ENCODE peak calls at places on chromosomes 6 and 20, in five cellular contexts. S, M, T, N and H are unnamed samples.

GRCh38 chr6:37004044-37004984 is 1.1 kb upstream of the FGD2 start:
- DNase-seq in N (no peak), S (no peak), M (peak), T (no peak), H (no peak)

GRCh38 chr20:58973179-58973578 is 7.9 kb upstream of the NELFCD start:
- DNase-seq in S (no peak), M (no peak), T (no peak), N (no peak), H (no peak)

GRCh38 chr20:18005990-18006364 is 37.2 kb downstream of the MGME1 start:
- DNase-seq in N (no peak), T (no peak), S (no peak), M (no peak), H (no peak)

GRCh38 chr6:155373276-155373675 is 59.0 kb upstream of the TFB1M start:
- DNase-seq in M (no peak), T (no peak), N (no peak), S (no peak), H (no peak)

GRCh38 chr6:152309648-152310047 is 327.5 kb downstream of the SYNE1 start:
- DNase-seq in M (no peak), N (no peak), T (no peak), S (no peak), H (no peak)

GRCh38 chr20:57659789-57660509 is 39.7 kb upstream of the ZBP1 start:
- DNase-seq in M (peak), T (no peak), S (no peak), N (no peak), H (no peak)

GRCh38 chr6:75282706-75283105 is 1.9 kb downstream of the TMEM30A start:
- DNase-seq in S (no peak), T (no peak), M (no peak), N (no peak), H (no peak)

GRCh38 chr20:38878798-38879197 is 47.4 kb upstream of the FAM83D start:
- DNase-seq in M (no peak), S (no peak), N (peak), T (no peak), H (peak)

GRCh38 chr6:37602360-37602759 is 95.3 kb downstream of the MDGA1 start:
- DNase-seq in M (no peak), T (no peak), S (no peak), N (no peak), H (no peak)

GRCh38 chr20:32970973-32971300 is 33.3 kb downstream of the SUN5 start:
- DNase-seq in T (no peak), N (no peak), M (no peak), S (no peak), H (no peak)

GRCh38 chr20:24493181-24493580 is 23.8 kb downstream of the SYNDIG1 start:
- DNase-seq in M (no peak), N (no peak), S (no peak), T (no peak), H (no peak)

GRCh38 chr20:2807019-2807418 is 6.6 kb upstream of the CPXM1 start:
- DNase-seq in S (no peak), M (no peak), N (no peak), T (no peak), H (no peak)

GRCh38 chr6:47476794-47477496 is 644 bp upstream of the CD2AP start:
- DNase-seq in T (no peak), S (no peak), M (no peak), N (peak), H (peak)

GRCh38 chr6:24932832-24933231 is 2.9 kb downstream of the RIPOR2 start:
- DNase-seq in S (no peak), M (no peak), N (no peak), T (no peak), H (no peak)

GRCh38 chr20:41405436-41405835 is 38.8 kb upstream of the EMILIN3 start:
- DNase-seq in M (no peak), N (no peak), T (no peak), S (no peak), H (no peak)

GRCh38 chr6:154457046-154457713 is 53.3 kb downstream of the CNKSR3 start:
- DNase-seq in S (no peak), T (no peak), N (no peak), M (no peak), H (no peak)

GRCh38 chr6:42960243-42961019 is at the start of gene GNMT:
- DNase-seq in M (peak), S (peak), T (no peak), N (peak), H (no peak)

GRCh38 chr6:163329991-163330390 is 84.5 kb upstream of the QKI start:
- DNase-seq in M (no peak), S (no peak), T (no peak), N (no peak), H (no peak)

GRCh38 chr6:54503144-54503543 is 194.9 kb downstream of the TINAG start:
- DNase-seq in T (no peak), M (no peak), N (no peak), S (no peak), H (no peak)

GRCh38 chr6:148395583-148396101 is 53.0 kb downstream of the SASH1 start:
- DNase-seq in N (no peak), M (no peak), S (no peak), T (no peak), H (no peak)

GRCh38 chr20:31712564-31713311 is 9.9 kb downstream of the BCL2L1 start:
- DNase-seq in N (peak), S (peak), T (no peak), M (no peak), H (no peak)

GRCh38 chr20:38645318-38645717 is 43.7 kb downstream of the ARHGAP40 start:
- DNase-seq in N (no peak), T (no peak), S (no peak), M (no peak), H (no peak)

GRCh38 chr20:46767127-46767761 is 57.8 kb downstream of the SLC2A10 start:
- DNase-seq in T (no peak), N (peak), S (peak), M (peak), H (peak)

GRCh38 chr6:52595000-52595795 is 18.3 kb upstream of the TRAM2 start:
- DNase-seq in M (peak), N (peak), S (no peak), T (peak), H (no peak)

GRCh38 chr20:38633577-38634093 is 32.0 kb downstream of the ARHGAP40 start:
- DNase-seq in N (peak), S (peak), T (no peak), M (peak), H (peak)

GRCh38 chr6:144377586-144377985 is 92.5 kb downstream of the UTRN start:
- DNase-seq in N (no peak), M (no peak), T (no peak), S (no peak), H (no peak)

GRCh38 chr6:43278524-43279078 is 19.5 kb upstream of the SLC22A7 start:
- DNase-seq in N (peak), M (no peak), T (no peak), S (peak), H (no peak)

GRCh38 chr6:54892831-54893230 is 46.3 kb downstream of the FAM83B start:
- DNase-seq in M (no peak), T (no peak), S (peak), N (no peak), H (no peak)

GRCh38 chr6:40930555-40930954 is 108.5 kb downstream of the UNC5CL start:
- DNase-seq in T (no peak), N (no peak), S (peak), M (no peak), H (peak)

GRCh38 chr6:144911322-144911721 is 626.2 kb downstream of the UTRN start:
- DNase-seq in T (no peak), S (no peak), N (no peak), M (no peak), H (no peak)

GRCh38 chr6:17945111-17945510 is 42.3 kb downstream of the KIF13A start:
- DNase-seq in T (no peak), S (no peak), N (no peak), M (no peak), H (no peak)

GRCh38 chr6:104828478-104828877 is 31.2 kb downstream of the HACE1 start:
- DNase-seq in N (no peak), M (no peak), S (no peak), T (no peak), H (no peak)

GRCh38 chr6:215335-216034 is 76.8 kb upstream of the DUSP22 start:
- DNase-seq in S (no peak), N (no peak), M (no peak), T (peak), H (no peak)

GRCh38 chr6:166779381-166779780 is 152.3 kb upstream of the RPS6KA2 start:
- DNase-seq in N (no peak), T (no peak), S (no peak), M (no peak), H (no peak)

GRCh38 chr20:44629542-44629941 is 22.0 kb downstream of the ADA start:
- DNase-seq in M (peak), T (no peak), N (no peak), S (no peak), H (no peak)

GRCh38 chr6:84615987-84616386 is 148.4 kb downstream of the TBX18 start:
- DNase-seq in T (no peak), N (no peak), S (no peak), M (no peak), H (no peak)

GRCh38 chr6:157075549-157076426 is 247.5 kb downstream of the TMEM242 start:
- DNase-seq in M (no peak), S (no peak), N (no peak), T (peak), H (no peak)

GRCh38 chr6:127384007-127384406 is 40.6 kb upstream of the ECHDC1 start:
- DNase-seq in T (no peak), N (no peak), S (no peak), M (no peak), H (no peak)

GRCh38 chr20:45138451-45139300 is 14.4 kb upstream of the WFDC12 start:
- DNase-seq in M (peak), T (no peak), N (peak), S (peak), H (peak)

GRCh38 chr20:5128886-5129285 is 2.1 kb downstream of the CDS2 start:
- DNase-seq in T (no peak), M (no peak), N (no peak), S (no peak), H (peak)

GRCh38 chr20:5127859-5128409 is 1.1 kb downstream of the CDS2 start:
- DNase-seq in N (no peak), S (no peak), T (no peak), M (peak), H (no peak)

GRCh38 chr20:5135363-5136012 is 8.7 kb downstream of the CDS2 start:
- DNase-seq in M (no peak), T (peak), S (no peak), N (no peak), H (no peak)

GRCh38 chr20:5133998-5134397 is 7.2 kb downstream of the CDS2 start:
- DNase-seq in N (no peak), S (no peak), M (no peak), T (no peak), H (no peak)

DNA sequence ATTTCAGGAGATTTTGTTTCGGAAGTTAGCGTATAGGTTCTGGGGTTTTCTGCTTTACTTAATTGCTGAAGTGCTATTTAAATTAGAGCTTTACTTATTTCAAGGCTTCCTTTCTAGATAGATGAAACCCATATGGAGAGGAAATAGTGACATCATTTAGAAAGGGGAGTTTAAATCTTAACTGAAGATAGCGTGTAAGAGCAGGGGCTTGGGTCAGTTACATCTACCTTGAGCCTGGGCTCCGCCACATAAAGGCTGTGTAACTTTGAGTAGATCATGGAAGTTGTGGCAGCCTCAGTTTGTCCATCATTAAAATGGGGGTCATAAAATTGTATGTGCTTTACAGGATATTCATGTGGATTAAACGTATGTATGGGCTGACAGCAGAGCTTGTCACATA is 4.7 kb downstream of the CDS2 start:
- DNase-seq in N (no peak), S (no peak), T (no peak), M (no peak), H (no peak)
- TF ChIP-seq REST in N (no peak), S (no peak), T (no peak), M (no peak), H (no peak)

DNA sequence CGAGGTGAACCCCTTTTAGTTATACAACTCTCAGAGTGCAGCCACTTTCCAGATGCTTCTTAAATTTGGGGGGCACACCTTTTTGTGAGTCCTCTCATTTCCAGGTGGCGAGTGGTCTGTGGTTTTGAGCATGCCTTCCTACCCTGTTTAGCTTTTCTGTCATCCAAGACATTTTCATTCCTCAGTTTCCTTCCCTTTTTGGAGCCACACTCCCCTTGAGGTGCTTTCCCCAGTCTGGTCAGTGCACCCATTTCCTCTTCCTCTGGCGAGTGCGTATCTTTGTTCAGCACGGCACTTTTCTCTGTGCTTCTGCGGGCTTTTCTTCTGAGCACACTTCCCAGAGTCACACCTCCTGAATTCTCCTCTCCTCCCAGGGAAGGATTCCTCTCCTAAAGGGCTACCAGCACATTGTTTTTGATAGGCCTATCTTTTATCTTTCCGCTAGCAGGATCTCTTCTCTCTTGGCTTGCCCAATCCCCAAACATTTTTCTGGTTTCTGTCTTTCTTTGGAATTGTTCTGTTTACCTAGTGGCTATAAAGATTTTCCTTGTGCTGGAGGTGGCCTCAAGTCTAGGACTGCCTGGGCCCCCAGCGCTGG is 1.4 kb downstream of the PHF20 start:
- DNase-seq in M (no peak), S (peak), N (no peak), T (peak), H (peak)
- TF ChIP-seq RFX5 in M (no peak), S (no peak), N (no peak), T (no peak), H (no peak)

DNA sequence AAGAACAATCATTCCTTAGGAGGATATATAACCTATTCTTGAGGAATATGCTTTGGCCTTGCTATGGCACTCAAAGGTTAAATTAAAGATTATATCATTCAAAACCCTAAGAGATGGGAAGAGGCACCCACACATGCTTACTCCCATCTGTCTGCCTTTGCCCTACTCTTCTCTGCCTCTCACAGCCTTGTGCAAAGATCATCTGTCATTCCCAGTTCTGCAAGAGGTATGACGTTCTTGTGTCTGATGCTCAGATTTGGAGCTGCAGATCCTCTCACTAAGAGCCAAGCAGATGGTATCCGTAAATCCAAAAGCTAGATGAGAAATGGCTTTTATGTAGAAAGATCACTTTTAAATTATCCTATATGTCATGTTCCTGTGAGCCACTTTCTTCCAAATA is 112.0 kb downstream of the GPR63 start:
- DNase-seq in N (no peak), S (no peak), M (no peak), T (no peak), H (no peak)
- TF ChIP-seq REST in N (no peak), S (no peak), M (no peak), T (no peak), H (no peak)

GRCh38 chr20:19881990-19882389 is 123.9 kb downstream of the RIN2 start:
- DNase-seq in N (no peak), M (no peak), S (no peak), T (no peak), H (no peak)
- TF ChIP-seq RFX5 in N (no peak), M (no peak), S (no peak), T (no peak), H (no peak)

DNA sequence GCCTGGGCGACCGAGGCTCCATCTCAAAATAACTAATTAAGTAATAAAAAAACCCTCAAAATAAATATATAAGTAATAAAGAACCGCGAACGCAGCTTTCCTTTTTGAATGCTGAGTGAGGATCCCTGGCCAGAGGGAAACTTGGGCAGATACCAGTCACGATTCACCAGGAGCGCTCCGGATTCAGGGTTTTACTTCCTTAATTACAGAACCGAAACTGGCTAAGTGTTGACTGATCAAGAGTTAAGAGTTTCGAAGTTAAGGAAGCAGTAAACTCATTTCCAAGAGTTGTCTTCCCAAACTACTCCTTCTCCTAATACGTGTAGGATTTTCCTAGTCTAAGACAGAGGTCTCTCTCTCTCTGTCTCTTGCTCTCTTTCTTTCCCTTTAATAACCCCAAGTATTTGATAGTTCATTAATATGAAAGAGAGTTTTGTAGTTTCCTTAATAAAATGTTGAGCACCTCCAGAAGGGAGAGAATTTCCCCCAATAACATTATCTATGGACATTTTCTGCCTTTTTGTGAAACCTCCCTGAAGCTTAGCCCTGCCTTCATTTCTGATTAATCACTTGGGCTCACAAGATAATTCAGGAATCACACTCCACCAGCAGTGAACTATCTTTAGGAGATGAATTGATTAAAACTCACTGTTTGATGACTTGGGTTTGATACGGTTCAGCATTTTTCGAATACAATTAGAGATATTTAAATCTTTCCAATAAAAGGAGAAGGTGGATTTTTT is 61.5 kb upstream of the ZNF217 start:
- DNase-seq in N (no peak), M (no peak), T (no peak), S (peak), H (peak)
- TF ChIP-seq REST in N (no peak), M (no peak), T (no peak), S (no peak), H (no peak)

DNA sequence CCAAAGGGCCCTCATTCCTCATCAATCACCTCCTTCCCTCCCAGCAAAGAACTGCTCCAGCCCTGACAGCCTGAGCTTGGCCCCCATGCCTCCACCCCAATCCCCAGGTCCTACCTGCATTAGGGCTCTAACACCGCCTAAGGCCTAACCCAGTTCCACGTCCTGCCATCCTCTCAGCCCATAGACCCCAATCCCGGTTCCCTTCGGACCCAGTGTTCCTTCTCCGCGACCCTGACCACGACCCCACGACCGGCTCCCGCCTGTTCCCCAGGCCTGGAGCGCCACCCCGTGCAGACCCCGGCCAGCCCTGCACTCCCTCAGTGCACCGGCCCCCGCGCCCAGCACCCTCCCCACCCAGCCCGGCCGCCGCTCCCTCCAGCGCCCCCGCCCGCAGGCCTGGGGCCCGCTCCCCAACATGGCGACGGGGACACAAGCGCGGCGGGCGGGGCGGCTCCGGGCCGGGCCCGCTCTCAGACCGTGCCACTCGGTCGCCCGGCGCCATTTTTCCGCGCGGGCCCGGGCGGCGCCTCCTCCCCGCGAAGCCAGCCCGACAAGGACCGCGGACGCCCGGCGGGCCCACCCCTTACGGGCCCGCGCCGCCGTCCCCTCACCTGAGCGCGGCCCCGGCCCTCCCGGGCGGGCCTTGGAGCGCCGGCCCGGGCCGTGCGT is 456 bp downstream of the NCOA6 start:
- DNase-seq in N (peak), M (peak), S (peak), T (no peak), H (peak)
- TF ChIP-seq RFX5 in N (no peak), M (no peak), S (no peak), T (no peak), H (no peak)

GRCh38 chr6:26613201-26613600 is 16.4 kb downstream of the ABT1 start:
- DNase-seq in T (no peak), M (no peak), S (no peak), N (no peak), H (no peak)
- TF ChIP-seq REST in T (no peak), M (no peak), S (no peak), N (no peak), H (no peak)